ENCODE peak calls at places on chromosome 5, in seven cellular contexts. G, H, U, Z, V, A and Y are unnamed samples.

GRCh38 chr5:122756263-122756911 is 18.5 kb upstream of the SNX2 start:
- DNase-seq in G (peak; percentile 80), H (no peak), U (no peak), Z (no peak), V (no peak), A (no peak), Y (peak; percentile 46)

GRCh38 chr5:60295423-60295822 is 401.9 kb upstream of the PDE4D start:
- DNase-seq in G (peak; percentile 5), H (no peak), U (no peak), Z (peak; percentile 25), V (no peak), A (peak; percentile 5), Y (peak; percentile 57)

GRCh38 chr5:102536323-102536928 is 37.6 kb upstream of the SLCO6A1 start:
- DNase-seq in G (peak; percentile 22), H (no peak), U (no peak), Z (no peak), V (no peak), A (no peak), Y (no peak)

GRCh38 chr5:15612915-15613635 is 113.1 kb downstream of the FBXL7 start:
- DNase-seq in G (no peak), H (no peak), U (no peak), Z (no peak), V (no peak), A (no peak), Y (no peak)

GRCh38 chr5:35644543-35644942 is 26.9 kb downstream of the SPEF2 start:
- DNase-seq in G (no peak), H (no peak), U (no peak), Z (no peak), V (no peak), A (no peak), Y (peak; percentile 2)

GRCh38 chr5:174951151-174951780 is 226.9 kb downstream of the MSX2 start:
- DNase-seq in G (peak; percentile 80), H (peak; percentile 20), U (peak; percentile 55), Z (no peak), V (peak; percentile 33), A (peak; percentile 27), Y (peak; percentile 75)

GRCh38 chr5:175163586-175164275 is 280.3 kb downstream of the DRD1 start:
- DNase-seq in G (no peak), H (no peak), U (no peak), Z (no peak), V (no peak), A (no peak), Y (no peak)

GRCh38 chr5:95273956-95274520 is 10.9 kb downstream of the MCTP1 start:
- DNase-seq in G (no peak), H (no peak), U (no peak), Z (no peak), V (no peak), A (no peak), Y (no peak)

GRCh38 chr5:113218906-113219517 is 215.8 kb downstream of the TSSK1B start:
- DNase-seq in G (no peak), H (no peak), U (no peak), Z (no peak), V (no peak), A (no peak), Y (no peak)

GRCh38 chr5:82512025-82512424 is 233.9 kb upstream of the RPS23 start:
- DNase-seq in G (no peak), H (no peak), U (no peak), Z (peak; percentile 8), V (no peak), A (peak; percentile 4), Y (peak; percentile 58)

GRCh38 chr5:1666812-1667588 is 132.6 kb downstream of the MRPL36 start:
- DNase-seq in G (no peak), H (peak; percentile 13), U (peak; percentile 31), Z (no peak), V (no peak), A (no peak), Y (no peak)

GRCh38 chr5:160133071-160133917 is 14.0 kb upstream of the PWWP2A start:
- DNase-seq in G (no peak), H (peak; percentile 30), U (peak; percentile 38), Z (no peak), V (no peak), A (no peak), Y (no peak)

GRCh38 chr5:141369994-141370848 is at the start of gene PCDHGB3:
- DNase-seq in G (peak; percentile 74), H (no peak), U (no peak), Z (no peak), V (no peak), A (peak; percentile 60), Y (peak; percentile 83)

GRCh38 chr5:107513337-107514125 is 157.2 kb downstream of the EFNA5 start:
- DNase-seq in G (no peak), H (no peak), U (no peak), Z (peak; percentile 39), V (no peak), A (no peak), Y (peak; percentile 76)

GRCh38 chr5:141908796-141909195 is 14.9 kb upstream of the DELE1 start:
- DNase-seq in G (peak; percentile 51), H (no peak), U (no peak), Z (no peak), V (no peak), A (no peak), Y (no peak)

GRCh38 chr5:55868846-55869245 is 17.7 kb downstream of the IL31RA start:
- DNase-seq in G (peak; percentile 99), H (no peak), U (peak; percentile 31), Z (no peak), V (peak; percentile 91), A (no peak), Y (no peak)

GRCh38 chr5:31193026-31193425 is 460 bp upstream of the CDH6 start:
- DNase-seq in G (no peak), H (no peak), U (no peak), Z (no peak), V (no peak), A (no peak), Y (no peak)
- H3K4me3 ChIP-seq in G (peak overlapping the region; percentile 88), H (no peak overlapping the region), U (no peak overlapping the region), Z (no peak overlapping the region), V (peak overlapping the region; percentile 61), A (no peak overlapping the region), Y (no peak overlapping the region)

GRCh38 chr5:10145922-10146321 is 103.8 kb downstream of the ATPSCKMT start:
- DNase-seq in G (peak; percentile 66), H (no peak), U (no peak), Z (peak; percentile 5), V (peak; percentile 9), A (peak; percentile 5), Y (peak; percentile 44)
- TF ChIP-seq CTCF in G (peak; percentile 55), H (no peak), U (no peak), Z (peak; percentile 30), V (no peak), A (peak; percentile 46), Y (peak; percentile 38)

GRCh38 chr5:89123607-89124006 is 240.6 kb upstream of the MEF2C start:
- DNase-seq in G (no peak), H (no peak), U (no peak), Z (no peak), V (no peak), A (no peak), Y (no peak)

GRCh38 chr5:89125372-89125771 is 242.4 kb upstream of the MEF2C start:
- DNase-seq in G (no peak), H (no peak), U (no peak), Z (no peak), V (no peak), A (no peak), Y (no peak)

GRCh38 chr5:89117131-89117644 is 234.2 kb upstream of the MEF2C start:
- DNase-seq in G (no peak), H (no peak), U (no peak), Z (peak; percentile 55), V (no peak), A (peak; percentile 13), Y (peak; percentile 66)

DNA sequence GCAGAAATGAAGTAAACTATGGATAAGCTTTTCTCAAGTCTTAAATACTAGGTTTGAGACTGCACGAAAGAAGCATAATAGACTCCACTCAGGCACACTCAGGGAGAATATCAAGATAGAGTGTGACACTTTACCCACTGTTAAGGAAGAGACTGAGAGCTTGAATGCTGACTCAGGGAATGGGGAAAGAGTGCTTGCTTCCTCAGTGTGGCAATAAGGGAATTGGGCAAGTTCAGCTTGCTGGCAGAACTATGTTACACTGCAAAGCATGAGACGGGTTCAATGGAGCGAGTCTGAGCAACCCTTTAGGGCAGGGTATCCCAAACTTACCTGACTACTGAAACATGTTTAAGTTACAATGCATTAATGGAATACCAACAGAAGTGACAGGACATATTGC is 237.7 kb upstream of the MEF2C start:
- DNase-seq in G (no peak), H (peak; percentile 26), U (peak; percentile 36), Z (no peak), V (no peak), A (no peak), Y (no peak)
- H3K4me3 ChIP-seq in G (no peak overlapping the region), H (no peak overlapping the region), U (no peak overlapping the region), Z (no peak overlapping the region), V (no peak overlapping the region), A (no peak overlapping the region), Y (no peak overlapping the region)

DNA sequence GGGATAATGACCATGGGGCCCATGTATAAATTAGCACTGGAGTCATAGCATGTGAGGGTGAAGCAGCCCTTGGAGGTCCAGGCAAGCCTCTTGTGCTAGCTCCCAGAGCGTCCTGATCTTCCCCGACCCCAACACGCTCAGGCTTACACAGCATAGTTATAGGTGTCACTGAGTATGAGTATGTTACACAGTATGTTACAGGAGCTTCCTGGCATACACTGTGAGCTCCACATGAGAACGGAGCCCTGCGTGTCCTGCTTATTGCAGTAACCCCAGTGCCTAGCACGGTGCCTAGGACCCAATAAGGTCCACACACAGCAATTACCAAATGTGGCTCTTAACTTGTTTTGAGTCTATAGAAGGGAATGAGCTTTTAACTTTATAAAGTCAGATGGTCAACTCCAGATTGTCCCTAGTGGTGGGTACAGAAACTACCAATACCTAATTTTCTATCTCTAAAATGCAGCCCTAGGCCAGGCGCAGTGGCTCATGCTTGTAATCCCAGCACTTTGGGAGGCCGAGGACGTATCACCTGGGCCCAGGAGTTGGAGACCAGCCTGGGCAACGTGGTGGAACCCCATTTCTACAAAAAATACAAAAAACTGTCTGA is 64.1 kb downstream of the PLAC8L1 start:
- DNase-seq in G (no peak), H (no peak), U (no peak), Z (no peak), V (no peak), A (no peak), Y (no peak)
- TF ChIP-seq CTCF in G (peak; percentile 33), H (no peak), U (no peak), Z (peak; percentile 38), V (no peak), A (peak; percentile 57), Y (peak; percentile 25)

GRCh38 chr5:177004961-177005360 is 1.6 kb downstream of the UIMC1 start:
- DNase-seq in G (no peak), H (no peak), U (no peak), Z (no peak), V (no peak), A (no peak), Y (no peak)
- H3K4me3 ChIP-seq in G (no peak overlapping the region), H (no peak overlapping the region), U (no peak overlapping the region), Z (peak overlapping the region; percentile 59), V (peak overlapping the region; percentile 90), A (peak overlapping the region; percentile 68), Y (peak overlapping the region; percentile 85)